ENCODE peak calls at places on chromosomes 7 and 10, in six cellular contexts. O is iPS DF 6.9; R is transverse colon; Z is body of pancreas; F is pancreas; L is CD4-positive, alpha-beta T cell. J is an unnamed sample.

GRCh38 chr7:108637049-108637621 is 67.5 kb downstream of the DNAJB9 start:
- DNase-seq in O (no peak), R (no peak), Z (peak; percentile 14), F (no peak), L (no peak), J (peak; percentile 22)

GRCh38 chr10:63467833-63468232 is 2.1 kb upstream of the JMJD1C start:
- DNase-seq in O (no peak), R (no peak), Z (no peak), F (no peak), L (no peak), J (no peak)

GRCh38 chr7:72275412-72276070 is 136.6 kb downstream of the CALN1 start:
- DNase-seq in O (no peak), R (no peak), Z (no peak), F (no peak), L (no peak), J (no peak)

GRCh38 chr7:150975536-150976285 is 2.4 kb downstream of the KCNH2 start:
- DNase-seq in O (no peak), R (no peak), Z (no peak), F (no peak), L (no peak), J (no peak)

GRCh38 chr7:48742046-48742445 is 182.3 kb upstream of the CDC14C start:
- DNase-seq in O (no peak), R (no peak), Z (no peak), F (no peak), L (no peak), J (no peak)

GRCh38 chr7:44971188-44971907 is 7.5 kb downstream of the MYO1G start:
- DNase-seq in O (no peak), R (no peak), Z (no peak), F (no peak), L (no peak), J (no peak)

GRCh38 chr10:43985941-43986340 is 337.3 kb upstream of the ZNF32 start:
- DNase-seq in O (no peak), R (no peak), Z (no peak), F (no peak), L (no peak), J (no peak)

GRCh38 chr10:52316005-52316404 is 1.9 kb downstream of the DKK1 start:
- DNase-seq in O (no peak), R (no peak), Z (no peak), F (no peak), L (no peak), J (no peak)

GRCh38 chr10:62562101-62562500 is 187.9 kb downstream of the ZNF365 start:
- DNase-seq in O (no peak), R (no peak), Z (no peak), F (no peak), L (no peak), J (no peak)

GRCh38 chr10:77274046-77274795 is 363.4 kb downstream of the KCNMA1 start:
- DNase-seq in O (no peak), R (no peak), Z (no peak), F (no peak), L (no peak), J (no peak)

GRCh38 chr10:81569488-81569887 is 305.5 kb upstream of the NRG3 start:
- DNase-seq in O (no peak), R (no peak), Z (no peak), F (no peak), L (no peak), J (no peak)

GRCh38 chr10:72738476-72738875 is 46.5 kb downstream of the MCU start:
- DNase-seq in O (no peak), R (no peak), Z (no peak), F (no peak), L (no peak), J (no peak)

GRCh38 chr10:77940627-77941026 is 14.1 kb upstream of the DLG5 start:
- DNase-seq in O (no peak), R (no peak), Z (no peak), F (no peak), L (no peak), J (no peak)

GRCh38 chr7:117873056-117873932 is at the start of gene CTTNBP2:
- DNase-seq in O (no peak), R (peak; percentile 47), Z (peak; percentile 57), F (peak; percentile 66), L (no peak), J (peak; percentile 43)

GRCh38 chr10:119371704-119372663 is 164.6 kb downstream of the GRK5 start:
- DNase-seq in O (no peak), R (no peak), Z (no peak), F (no peak), L (no peak), J (no peak)

GRCh38 chr7:118844748-118845147 is 620.2 kb downstream of the ANKRD7 start:
- DNase-seq in O (no peak), R (no peak), Z (no peak), F (no peak), L (no peak), J (no peak)

GRCh38 chr7:70457477-70458194 is 674.3 kb upstream of the GALNT17 start:
- DNase-seq in O (no peak), R (no peak), Z (no peak), F (no peak), L (no peak), J (no peak)

GRCh38 chr7:48101352-48101751 is 12.3 kb downstream of the UPP1 start:
- DNase-seq in O (no peak), R (no peak), Z (no peak), F (no peak), L (no peak), J (no peak)

GRCh38 chr7:41955475-41956243 is 252.8 kb upstream of the INHBA start:
- DNase-seq in O (no peak), R (peak; percentile 83), Z (peak; percentile 90), F (peak; percentile 82), L (no peak), J (no peak)

GRCh38 chr7:142693911-142694310 is 55.4 kb upstream of the PRSS1 start:
- DNase-seq in O (no peak), R (no peak), Z (no peak), F (no peak), L (no peak), J (no peak)

GRCh38 chr7:105480931-105481330 is 41.1 kb downstream of the PUS7 start:
- DNase-seq in O (no peak), R (no peak), Z (no peak), F (no peak), L (no peak), J (no peak)

GRCh38 chr7:157087646-157088045 is 51.1 kb upstream of the UBE3C start:
- DNase-seq in O (no peak), R (no peak), Z (no peak), F (no peak), L (no peak), J (no peak)

GRCh38 chr10:7523656-7524055 is 112.8 kb upstream of the SFMBT2 start:
- DNase-seq in O (no peak), R (no peak), Z (no peak), F (no peak), L (no peak), J (no peak)

GRCh38 chr10:48535416-48536225 is 69.3 kb downstream of the ARHGAP22 start:
- DNase-seq in O (no peak), R (no peak), Z (no peak), F (no peak), L (no peak), J (peak; percentile 48)

GRCh38 chr7:91913612-91914011 is 27.1 kb upstream of the AKAP9 start:
- DNase-seq in O (no peak), R (no peak), Z (no peak), F (no peak), L (no peak), J (no peak)

GRCh38 chr10:99312501-99312900 is 16.7 kb upstream of the CNNM1 start:
- DNase-seq in O (no peak), R (no peak), Z (no peak), F (no peak), L (no peak), J (no peak)

GRCh38 chr10:48523212-48523819 is 81.6 kb downstream of the ARHGAP22 start:
- DNase-seq in O (no peak), R (peak; percentile 28), Z (peak; percentile 47), F (peak; percentile 41), L (no peak), J (peak; percentile 68)

GRCh38 chr10:5184987-5185386 is at the start of gene AKR1C8:
- DNase-seq in O (no peak), R (no peak), Z (no peak), F (no peak), L (no peak), J (no peak)

GRCh38 chr7:20514364-20514763 is 101.1 kb upstream of the ABCB5 start:
- DNase-seq in O (no peak), R (no peak), Z (peak; percentile 68), F (peak; percentile 58), L (no peak), J (no peak)

GRCh38 chr7:158976849-158977593 is 120.7 kb downstream of the DYNC2I1 start:
- DNase-seq in O (peak; percentile 76), R (peak; percentile 90), Z (peak; percentile 82), F (peak; percentile 86), L (peak; percentile 93), J (peak; percentile 84)

GRCh38 chr10:50396491-50397311 is 145.4 kb upstream of the ASAH2 start:
- DNase-seq in O (no peak), R (no peak), Z (no peak), F (no peak), L (no peak), J (no peak)

GRCh38 chr7:5646846-5647245 is 134.6 kb downstream of the RNF216 start:
- DNase-seq in O (no peak), R (no peak), Z (no peak), F (no peak), L (no peak), J (no peak)
- H3K9me3 ChIP-seq in O (no peaks in the 10 kb centered on the region), R (no peaks in the 10 kb centered on the region), Z (no peaks in the 10 kb centered on the region), F (no peaks in the 10 kb centered on the region), L (no peaks in the 10 kb centered on the region), J (no peaks in the 10 kb centered on the region)

DNA sequence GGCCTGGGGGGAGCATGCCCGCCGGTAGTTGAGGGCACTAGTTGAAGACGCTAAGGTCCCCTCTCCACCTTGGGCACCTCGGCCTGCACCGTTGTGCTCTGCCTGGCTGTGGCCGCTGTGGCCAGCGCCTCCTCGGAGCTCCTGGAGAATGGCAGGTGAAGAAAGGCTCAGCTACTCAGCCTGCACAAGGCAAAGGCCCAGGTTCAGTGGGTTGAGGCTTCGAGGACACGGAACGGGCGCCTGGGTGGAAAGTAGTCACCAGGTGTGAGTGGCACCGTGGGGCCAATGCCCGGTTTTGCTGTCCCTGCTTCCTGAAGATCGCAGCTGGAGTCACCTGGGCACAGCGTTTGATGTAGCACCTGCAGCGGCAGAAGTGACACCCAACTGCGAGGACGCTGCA is 12.4 kb upstream of the ZNF716 start:
- DNase-seq in O (no peak), R (no peak), Z (no peak), F (no peak), L (no peak), J (no peak)
- H3K9me3 ChIP-seq in O (peaks cover 17% of the 10 kb centered on the region), R (no peaks in the 10 kb centered on the region), Z (no peaks in the 10 kb centered on the region), F (no peaks in the 10 kb centered on the region), L (peaks cover 2% of the 10 kb centered on the region), J (peaks cover 14% of the 10 kb centered on the region)

GRCh38 chr10:131548176-131548575 is 236.7 kb upstream of the TCERG1L start:
- DNase-seq in O (no peak), R (no peak), Z (no peak), F (no peak), L (no peak), J (no peak)
- H3K9me3 ChIP-seq in O (peaks cover 29% of the 10 kb centered on the region), R (no peaks in the 10 kb centered on the region), Z (no peaks in the 10 kb centered on the region), F (no peaks in the 10 kb centered on the region), L (no peaks in the 10 kb centered on the region), J (no peaks in the 10 kb centered on the region)

GRCh38 chr10:133608855-133609254 is 17.7 kb downstream of the FRG2B start:
- DNase-seq in O (no peak), R (no peak), Z (no peak), F (no peak), L (no peak), J (no peak)
- H3K9me3 ChIP-seq in O (peaks cover 8% of the 10 kb centered on the region), R (no peaks in the 10 kb centered on the region), Z (no peaks in the 10 kb centered on the region), F (no peaks in the 10 kb centered on the region), L (peaks cover 4% of the 10 kb centered on the region), J (peaks cover 13% of the 10 kb centered on the region)

J was measured in Caco-2.